ENCODE peak calls at places on chromosomes 1 and 21, in four cellular contexts. V is tibial nerve, W is HCT116, P is psoas muscle. E is an unnamed sample.

GRCh38 chr1:35367914-35368313 is 99.4 kb downstream of the ZMYM4 start:
- DNase-seq in V (no peak), W (no peak), P (no peak), E (no peak)

GRCh38 chr1:161981126-161981525 is 42.5 kb downstream of the OLFML2B start:
- DNase-seq in V (no peak), W (no peak), P (no peak), E (no peak)

GRCh38 chr1:38005195-38006007 is at the start of gene FHL3:
- DNase-seq in V (no peak), W (no peak), P (peak), E (no peak)

GRCh38 chr1:160837558-160838205 is 25.0 kb downstream of the CD244 start:
- DNase-seq in V (no peak), W (peak), P (no peak), E (no peak)

GRCh38 chr1:66752000-66752592 is at the start of gene DYNLT5:
- DNase-seq in V (peak), W (no peak), P (peak), E (no peak)

GRCh38 chr1:77031101-77031662 is 163.9 kb downstream of the ST6GALNAC5 start:
- DNase-seq in V (no peak), W (no peak), P (no peak), E (peak)

GRCh38 chr1:21952806-21953514 is 15.8 kb upstream of the HSPG2 start:
- DNase-seq in V (no peak), W (no peak), P (no peak), E (no peak)

GRCh38 chr1:104072915-104073371 is 323.2 kb downstream of the AMY1C start:
- DNase-seq in V (no peak), W (no peak), P (no peak), E (no peak)

GRCh38 chr1:47478090-47478489 is 40.2 kb downstream of the FOXD2 start:
- DNase-seq in V (peak), W (no peak), P (no peak), E (no peak)

GRCh38 chr1:153921080-153921802 is 1.5 kb downstream of the GATAD2B start:
- DNase-seq in V (no peak), W (no peak), P (no peak), E (no peak)

GRCh38 chr1:9440763-9441194 is 98.5 kb upstream of the SLC25A33 start:
- DNase-seq in V (no peak), W (no peak), P (peak), E (no peak)

GRCh38 chr1:153345187-153346066 is 3.2 kb downstream of the PGLYRP4 start:
- DNase-seq in V (no peak), W (no peak), P (no peak), E (no peak)

GRCh38 chr1:64038965-64039926 is 164.2 kb upstream of the UBE2U start:
- DNase-seq in V (peak), W (peak), P (peak), E (peak)

GRCh38 chr1:221672160-221672762 is 69.6 kb downstream of the DUSP10 start:
- DNase-seq in V (no peak), W (no peak), P (no peak), E (peak)

GRCh38 chr1:101506541-101507164 is 269.8 kb downstream of the S1PR1 start:
- DNase-seq in V (no peak), W (peak), P (no peak), E (no peak)

GRCh38 chr1:173917635-173918493 is 737 bp upstream of the SERPINC1 start:
- DNase-seq in V (no peak), W (no peak), P (no peak), E (no peak)

GRCh38 chr1:219324629-219325367 is 151.1 kb downstream of the LYPLAL1 start:
- DNase-seq in V (no peak), W (peak), P (no peak), E (peak)

GRCh38 chr1:211082824-211083223 is 51.1 kb downstream of the KCNH1 start:
- DNase-seq in V (no peak), W (no peak), P (no peak), E (no peak)

GRCh38 chr1:230909974-230910754 is 41.8 kb upstream of the C1orf198 start:
- DNase-seq in V (no peak), W (no peak), P (peak), E (no peak)

GRCh38 chr1:112735752-112736151 is 20.6 kb upstream of the PPM1J start:
- DNase-seq in V (no peak), W (peak), P (no peak), E (peak)

GRCh38 chr1:91120915-91121314 is 99.1 kb upstream of the ZNF644 start:
- DNase-seq in V (no peak), W (no peak), P (no peak), E (no peak)

GRCh38 chr1:162878000-162878596 is 17.1 kb upstream of the CCDC190 start:
- DNase-seq in V (no peak), W (peak), P (peak), E (peak)

GRCh38 chr1:162133566-162133965 is 64.1 kb downstream of the NOS1AP start:
- DNase-seq in V (no peak), W (no peak), P (no peak), E (no peak)

GRCh38 chr1:92910081-92910480 is 51.2 kb downstream of the DIPK1A start:
- DNase-seq in V (no peak), W (no peak), P (no peak), E (no peak)

GRCh38 chr1:208065862-208066261 is 154.9 kb upstream of the CD34 start:
- DNase-seq in V (no peak), W (no peak), P (no peak), E (no peak)

GRCh38 chr1:24928631-24929090 is 1.4 kb downstream of the RUNX3 start:
- DNase-seq in V (no peak), W (no peak), P (no peak), E (no peak)

GRCh38 chr1:29827801-29828525 is 591.6 kb downstream of the PTPRU start:
- DNase-seq in V (no peak), W (no peak), P (no peak), E (no peak)

GRCh38 chr1:229252228-229252984 is 18.5 kb upstream of the RAB4A start:
- DNase-seq in V (no peak), W (no peak), P (no peak), E (no peak)
- H3K27ac ChIP-seq in V (no peak), W (peak), P (no peak), E (no peak)

DNA sequence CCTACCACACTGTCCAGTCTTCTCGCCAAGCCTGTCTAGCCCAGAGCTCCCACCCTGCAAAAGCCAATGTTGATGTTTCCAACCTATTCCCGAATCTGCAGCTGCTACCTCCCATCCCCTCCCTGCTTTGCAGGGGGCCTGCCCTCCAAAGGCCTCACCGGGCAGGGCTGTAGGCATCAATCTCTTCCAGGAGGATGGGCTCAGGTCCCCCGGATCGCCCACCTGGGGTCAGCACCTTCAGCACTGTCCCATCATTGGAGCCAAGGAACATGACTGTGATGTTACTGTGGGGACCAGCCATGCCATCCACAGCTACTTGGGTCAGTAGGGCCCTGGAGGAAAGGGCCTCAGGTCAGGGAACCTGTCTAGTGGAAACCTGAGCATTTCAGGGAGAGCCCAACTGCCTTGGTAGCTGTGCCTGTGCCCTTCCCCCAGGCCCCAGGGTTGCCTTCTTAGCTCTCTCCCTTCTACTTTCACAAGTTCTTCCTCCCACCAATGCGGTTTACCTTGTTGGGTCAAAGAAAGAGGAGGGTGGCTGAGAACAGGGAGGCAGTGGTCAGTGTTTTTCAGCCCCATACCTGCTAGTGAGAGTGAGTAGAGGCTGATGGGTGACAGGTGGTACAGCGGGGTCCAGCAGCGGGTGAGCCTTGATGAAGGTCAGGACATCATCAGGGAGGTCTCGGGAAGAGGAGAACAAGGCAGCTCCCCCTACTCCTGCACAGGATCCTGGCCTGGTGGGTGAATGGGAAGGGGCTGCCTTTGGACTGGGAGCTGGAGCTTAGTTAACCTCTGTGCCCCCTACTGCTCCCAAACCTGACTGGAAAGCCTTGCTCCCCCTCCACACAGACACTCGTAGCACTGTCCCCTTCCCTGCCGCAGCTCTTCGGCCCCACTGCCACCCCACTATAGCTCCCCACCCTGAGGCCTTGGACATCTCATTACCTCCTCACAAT is 10.7 kb downstream of the SEMA6C start:
- DNase-seq in V (no peak), W (no peak), P (no peak), E (no peak)
- TF ChIP-seq CTCF in V (no peak), W (peak), P (no peak), E (no peak)

GRCh38 chr1:165580931-165581871 is 37.4 kb downstream of the LRRC52 start:
- DNase-seq in V (no peak), W (no peak), P (no peak), E (no peak)

GRCh38 chr1:165577707-165578106 is 33.9 kb downstream of the LRRC52 start:
- DNase-seq in V (no peak), W (no peak), P (no peak), E (no peak)

GRCh38 chr1:165581926-165582325 is 38.1 kb downstream of the LRRC52 start:
- DNase-seq in V (no peak), W (no peak), P (no peak), E (no peak)
- H3K4me3 ChIP-seq in V (no peak), W (no peak), P (no peak), E (no peak)

GRCh38 chr21:28675265-28676041 is 317.2 kb downstream of the LTN1 start:
- DNase-seq in V (no peak), W (no peak), P (no peak), E (no peak)
- H3K27ac ChIP-seq in V (no peak), W (no peak), P (no peak), E (no peak)

DNA sequence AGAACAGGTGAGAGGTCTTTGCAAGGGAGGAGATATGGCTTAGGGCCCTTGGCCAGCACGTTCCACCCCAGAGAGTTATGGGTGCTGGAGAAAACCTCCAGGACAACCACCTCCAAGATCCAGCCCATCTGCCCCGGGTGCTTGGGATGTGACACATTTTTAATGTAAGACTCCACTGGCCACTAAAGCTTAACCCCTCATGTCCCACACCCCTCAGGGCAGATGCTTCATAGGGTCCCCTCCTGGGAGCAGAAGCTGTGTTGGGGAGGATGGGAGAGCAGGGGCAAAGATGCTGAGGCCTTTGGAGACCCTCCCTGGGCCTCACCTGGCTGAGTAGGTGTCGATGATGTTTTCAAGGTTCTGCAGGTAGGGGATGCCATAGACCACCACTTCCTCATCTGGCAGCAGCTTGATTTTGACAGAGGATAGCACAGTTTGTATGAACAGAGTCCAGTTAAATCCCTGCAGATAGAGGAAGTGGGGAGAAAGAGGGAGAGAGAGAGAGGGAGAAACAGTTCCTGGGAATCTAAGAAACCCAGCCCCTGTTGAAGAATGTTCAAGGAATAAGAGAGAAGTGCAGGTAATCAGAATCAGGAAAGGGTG is 11.9 kb downstream of the PRXL2B start:
- DNase-seq in V (no peak), W (no peak), P (no peak), E (no peak)
- TF ChIP-seq CTCF in V (no peak), W (no peak), P (no peak), E (no peak)